ENCODE peak calls at places on chromosomes 3 and 15, in six cellular contexts. I is coronary artery, F is brain microvascular endothelial cell, Y is NCI-H82, X is T-cell, S is caudate nucleus. V is an unnamed sample.

GRCh38 chr15:89575656-89576416 is 567 bp downstream of the TICRR start:
- DNase-seq in Y (peak; percentile 45), F (no peak), I (peak; percentile 78), X (peak; percentile 3), S (no peak), V (peak; percentile 59)

GRCh38 chr3:4993276-4994143 is 14.3 kb downstream of the BHLHE40 start:
- DNase-seq in Y (no peak), F (no peak), S (no peak), X (no peak), I (peak; percentile 69), V (no peak)

GRCh38 chr3:153166206-153166605 is 4.2 kb downstream of the RAP2B start:
- DNase-seq in F (peak; percentile 26), Y (no peak), X (no peak), S (no peak), I (no peak), V (no peak)

GRCh38 chr15:62506217-62506805 is 341.2 kb upstream of the C2CD4B start:
- DNase-seq in X (no peak), Y (no peak), S (no peak), F (peak; percentile 2), I (no peak), V (peak; percentile 40)

GRCh38 chr15:89954541-89954940 is 41.8 kb upstream of the ARPIN start:
- DNase-seq in I (no peak), F (no peak), X (no peak), Y (no peak), S (no peak), V (no peak)

GRCh38 chr15:98860647-98861041 is 146.9 kb downstream of the PGPEP1L start:
- DNase-seq in S (no peak), Y (no peak), F (no peak), X (no peak), I (no peak), V (no peak)

GRCh38 chr15:57667171-57667924 is 39.2 kb upstream of the POLR2M start:
- DNase-seq in I (no peak), Y (peak; percentile 60), F (peak; percentile 61), S (no peak), X (no peak), V (peak; percentile 38)

GRCh38 chr3:72848703-72849081 is 447 bp upstream of the SHQ1 start:
- DNase-seq in F (peak; percentile 2), I (no peak), X (peak; percentile 29), S (no peak), Y (peak; percentile 60), V (no peak)